ENCODE peak calls at places on chromosomes 1 and 21, in four cellular contexts. One of them, this sample, is unnamed.

GRCh38 chr21:30962013-30962412 is 76.3 kb downstream of the KRTAP19-8 start:
- DNase-seq in HL-60: no peak
- DNase-seq in K562: no peak
- DNase-seq in GM12878: no peak
- DNase-seq in this sample: no peak

GRCh38 chr1:29900727-29901126 is 664.4 kb downstream of the PTPRU start:
- DNase-seq in GM12878: no peak
- DNase-seq in HL-60: no peak
- DNase-seq in K562: no peak
- DNase-seq in this sample: no peak

GRCh38 chr1:99970713-99971255 is 988 bp downstream of the SLC35A3 start:
- DNase-seq in GM12878: no peak
- DNase-seq in K562: no peak
- DNase-seq in HL-60: no peak
- DNase-seq in this sample: no peak

GRCh38 chr1:117656202-117656641 is 50.4 kb downstream of the TENT5C start:
- DNase-seq in GM12878: peak
- DNase-seq in HL-60: no peak
- DNase-seq in K562: no peak
- DNase-seq in this sample: no peak

GRCh38 chr1:232435746-232436145 is 194.2 kb downstream of the SIPA1L2 start:
- DNase-seq in K562: no peak
- DNase-seq in HL-60: no peak
- DNase-seq in GM12878: no peak
- DNase-seq in this sample: no peak

GRCh38 chr1:17128361-17128760 is 9.1 kb upstream of the PADI2 start:
- DNase-seq in GM12878: no peak
- DNase-seq in HL-60: no peak
- DNase-seq in K562: no peak
- DNase-seq in this sample: no peak

GRCh38 chr1:25716320-25716719 is 83.7 kb upstream of the SELENON start:
- DNase-seq in GM12878: no peak
- DNase-seq in K562: no peak
- DNase-seq in HL-60: no peak
- DNase-seq in this sample: no peak

GRCh38 chr1:100309863-100310262 is 42.4 kb upstream of the CDC14A start:
- DNase-seq in GM12878: no peak
- DNase-seq in HL-60: no peak
- DNase-seq in K562: no peak
- DNase-seq in this sample: no peak

GRCh38 chr1:12202190-12202497 is 27.7 kb upstream of the VPS13D start:
- DNase-seq in K562: no peak
- DNase-seq in HL-60: no peak
- DNase-seq in GM12878: no peak
- DNase-seq in this sample: no peak

GRCh38 chr1:71804140-71804539 is 478.2 kb downstream of the NEGR1 start:
- DNase-seq in GM12878: no peak
- DNase-seq in K562: no peak
- DNase-seq in HL-60: no peak
- DNase-seq in this sample: no peak

GRCh38 chr1:52636701-52637695 is 4.0 kb downstream of the SHISAL2A start:
- DNase-seq in GM12878: peak
- DNase-seq in K562: no peak
- DNase-seq in HL-60: peak
- DNase-seq in this sample: peak

GRCh38 chr1:243343970-243344749 is 88.3 kb downstream of the SDCCAG8 start:
- DNase-seq in GM12878: peak
- DNase-seq in K562: peak
- DNase-seq in HL-60: peak
- DNase-seq in this sample: no peak

GRCh38 chr1:203769505-203770343 is 4.7 kb downstream of the LAX1 start:
- DNase-seq in HL-60: peak
- DNase-seq in GM12878: no peak
- DNase-seq in K562: no peak
- DNase-seq in this sample: no peak

GRCh38 chr1:173862769-173863223 is 5.0 kb downstream of the GAS5 start:
- DNase-seq in HL-60: peak
- DNase-seq in GM12878: no peak
- DNase-seq in K562: no peak
- DNase-seq in this sample: no peak

GRCh38 chr1:45954401-45954847 is 151.0 kb downstream of the MAST2 start:
- DNase-seq in K562: no peak
- DNase-seq in GM12878: no peak
- DNase-seq in HL-60: no peak
- DNase-seq in this sample: no peak

GRCh38 chr1:3733603-3734591 is 18.4 kb upstream of the CCDC27 start:
- DNase-seq in GM12878: no peak
- DNase-seq in HL-60: no peak
- DNase-seq in K562: no peak
- DNase-seq in this sample: no peak

GRCh38 chr1:54228638-54229079 is 28.7 kb downstream of the MRPL37 start:
- DNase-seq in HL-60: no peak
- DNase-seq in GM12878: no peak
- DNase-seq in K562: no peak
- DNase-seq in this sample: no peak

GRCh38 chr1:54227091-54227602 is 27.2 kb downstream of the MRPL37 start:
- DNase-seq in K562: no peak
- DNase-seq in GM12878: no peak
- DNase-seq in HL-60: peak
- DNase-seq in this sample: no peak

GRCh38 chr1:54230507-54231339 is 30.8 kb downstream of the MRPL37 start:
- DNase-seq in K562: no peak
- DNase-seq in GM12878: no peak
- DNase-seq in HL-60: no peak
- DNase-seq in this sample: no peak

GRCh38 chr1:54227836-54228435 is 28.0 kb downstream of the MRPL37 start:
- DNase-seq in HL-60: no peak
- DNase-seq in K562: no peak
- DNase-seq in GM12878: no peak
- DNase-seq in this sample: no peak

GRCh38 chr1:54229281-54229891 is 29.4 kb downstream of the MRPL37 start:
- DNase-seq in GM12878: no peak
- DNase-seq in HL-60: no peak
- DNase-seq in K562: no peak
- DNase-seq in this sample: no peak
- TF ChIP-seq SPI1 in GM12878: no peak
- TF ChIP-seq SPI1 in HL-60: no peak
- TF ChIP-seq SPI1 in K562: no peak
- TF ChIP-seq SPI1 in this sample: no peak

GRCh38 chr1:95061445-95062006 is 11.2 kb downstream of the ALG14 start:
- DNase-seq in HL-60: no peak
- DNase-seq in GM12878: no peak
- DNase-seq in K562: no peak
- DNase-seq in this sample: no peak
- TF ChIP-seq SPI1 in HL-60: no peak
- TF ChIP-seq SPI1 in GM12878: no peak
- TF ChIP-seq SPI1 in K562: no peak
- TF ChIP-seq SPI1 in this sample: no peak

DNA sequence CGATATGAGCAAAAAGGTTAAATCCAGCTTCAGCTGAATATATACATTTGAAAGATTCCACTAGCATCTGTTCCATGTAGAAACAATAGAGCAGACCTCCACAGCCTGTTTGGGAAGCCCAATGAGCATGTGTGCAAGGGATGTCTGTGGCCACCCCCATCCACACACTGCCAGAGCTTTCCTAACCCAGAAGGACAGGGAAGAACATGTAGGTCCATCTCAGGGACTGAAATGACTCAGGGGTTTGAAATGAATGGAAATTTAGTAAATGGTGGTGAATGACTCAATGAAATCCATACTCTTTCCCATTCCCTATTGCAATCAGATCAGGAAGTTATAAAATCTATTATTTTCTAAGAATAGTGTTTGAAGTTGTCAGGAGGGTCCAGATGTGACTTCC is 397.2 kb downstream of the DUSP10 start:
- DNase-seq in GM12878: no peak
- DNase-seq in K562: no peak
- DNase-seq in HL-60: no peak
- DNase-seq in this sample: no peak
- TF ChIP-seq SPI1 in GM12878: no peak
- TF ChIP-seq SPI1 in K562: no peak
- TF ChIP-seq SPI1 in HL-60: no peak
- TF ChIP-seq SPI1 in this sample: no peak

GRCh38 chr1:14320986-14321385 is 277.5 kb upstream of the KAZN start:
- DNase-seq in K562: no peak
- DNase-seq in GM12878: no peak
- DNase-seq in HL-60: no peak
- DNase-seq in this sample: no peak

GRCh38 chr1:14321413-14321812 is 277.1 kb upstream of the KAZN start:
- DNase-seq in HL-60: no peak
- DNase-seq in GM12878: no peak
- DNase-seq in K562: no peak
- DNase-seq in this sample: no peak

GRCh38 chr1:14318830-14319229 is 279.7 kb upstream of the KAZN start:
- DNase-seq in GM12878: no peak
- DNase-seq in HL-60: no peak
- DNase-seq in K562: no peak
- DNase-seq in this sample: no peak

GRCh38 chr1:14323665-14324630 is 274.5 kb upstream of the KAZN start:
- DNase-seq in HL-60: no peak
- DNase-seq in GM12878: no peak
- DNase-seq in K562: no peak
- DNase-seq in this sample: no peak

GRCh38 chr1:14320518-14320917 is 278.0 kb upstream of the KAZN start:
- DNase-seq in HL-60: no peak
- DNase-seq in GM12878: no peak
- DNase-seq in K562: no peak
- DNase-seq in this sample: no peak
- TF ChIP-seq SPI1 in HL-60: no peak
- TF ChIP-seq SPI1 in GM12878: no peak
- TF ChIP-seq SPI1 in K562: no peak
- TF ChIP-seq SPI1 in this sample: no peak

DNA sequence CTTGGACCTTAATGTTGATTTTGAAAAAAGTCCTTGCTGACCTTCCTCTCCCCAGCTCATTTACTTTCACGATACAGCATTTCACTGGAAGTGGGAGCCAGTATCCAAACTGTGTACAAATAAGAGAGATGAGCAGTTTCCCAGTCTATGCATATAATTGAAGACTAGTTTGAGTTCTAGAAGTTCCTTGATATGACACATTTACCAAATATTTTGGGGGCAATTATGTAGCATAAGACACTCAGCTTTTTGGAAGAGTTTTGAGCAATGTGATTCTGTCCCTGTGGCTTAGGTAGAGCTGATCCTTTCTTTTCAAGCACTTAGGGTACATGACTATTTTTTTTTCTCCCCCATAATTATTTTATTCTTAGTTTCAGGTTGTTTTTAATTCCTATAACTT is 26.4 kb downstream of the GIPC2 start:
- DNase-seq in GM12878: no peak
- DNase-seq in K562: no peak
- DNase-seq in HL-60: no peak
- DNase-seq in this sample: no peak
- TF ChIP-seq SPI1 in GM12878: no peak
- TF ChIP-seq SPI1 in K562: no peak
- TF ChIP-seq SPI1 in HL-60: no peak
- TF ChIP-seq SPI1 in this sample: no peak

GRCh38 chr1:169100208-169100882 is 6.1 kb upstream of the ATP1B1 start:
- DNase-seq in HL-60: no peak
- DNase-seq in GM12878: no peak
- DNase-seq in K562: no peak
- DNase-seq in this sample: no peak

GRCh38 chr1:169103002-169103401 is 3.5 kb upstream of the ATP1B1 start:
- DNase-seq in K562: no peak
- DNase-seq in GM12878: no peak
- DNase-seq in HL-60: no peak
- DNase-seq in this sample: no peak

GRCh38 chr1:169100883-169101214 is 5.6 kb upstream of the ATP1B1 start:
- DNase-seq in GM12878: no peak
- DNase-seq in K562: no peak
- DNase-seq in HL-60: no peak
- DNase-seq in this sample: no peak

GRCh38 chr1:169103443-169103842 is 3.0 kb upstream of the ATP1B1 start:
- DNase-seq in HL-60: no peak
- DNase-seq in GM12878: no peak
- DNase-seq in K562: no peak
- DNase-seq in this sample: no peak

DNA sequence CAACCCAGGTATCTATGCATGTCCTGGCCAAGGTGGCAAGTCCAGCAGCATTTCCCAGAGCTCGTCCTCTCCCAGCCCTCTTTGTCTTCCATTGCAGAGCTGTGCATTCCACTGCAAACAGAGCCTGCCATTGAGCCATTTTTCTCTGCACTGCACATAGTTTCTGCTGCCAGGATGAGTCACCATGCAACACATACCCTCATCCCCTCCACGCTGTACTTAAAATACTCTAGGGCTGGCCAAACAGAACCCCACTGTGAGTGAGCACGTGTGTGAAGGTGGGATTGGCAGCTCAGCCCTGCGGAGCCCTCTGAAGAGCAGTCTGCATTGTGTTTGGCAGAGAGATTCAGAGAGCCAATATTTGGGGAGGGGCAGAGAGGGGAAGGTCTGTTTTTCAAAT is 3.9 kb upstream of the ATP1B1 start:
- DNase-seq in GM12878: no peak
- DNase-seq in K562: no peak
- DNase-seq in HL-60: no peak
- DNase-seq in this sample: no peak
- TF ChIP-seq SPI1 in GM12878: no peak
- TF ChIP-seq SPI1 in K562: no peak
- TF ChIP-seq SPI1 in HL-60: no peak
- TF ChIP-seq SPI1 in this sample: no peak

DNA sequence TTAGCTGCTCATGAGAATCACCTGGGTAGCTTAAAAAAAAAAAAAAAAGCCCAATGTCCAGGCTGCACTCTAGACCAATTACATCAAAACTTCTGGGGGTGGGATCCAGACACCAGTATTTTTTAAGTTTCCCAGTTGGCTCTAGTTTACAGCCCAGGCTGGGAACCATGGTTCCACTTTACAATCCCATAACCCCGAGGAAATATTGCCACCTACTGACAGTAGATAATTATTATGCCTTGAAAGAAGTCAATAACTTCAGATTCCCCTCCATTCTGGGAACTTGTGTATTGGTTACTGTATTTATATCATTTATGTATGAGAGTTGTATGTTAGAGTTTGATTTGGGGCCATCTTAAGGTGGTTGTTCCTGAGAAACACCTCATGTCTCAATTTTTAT is 100.2 kb downstream of the SPATA46 start:
- DNase-seq in GM12878: no peak
- DNase-seq in HL-60: no peak
- DNase-seq in K562: no peak
- DNase-seq in this sample: no peak
- TF ChIP-seq SPI1 in GM12878: no peak
- TF ChIP-seq SPI1 in HL-60: no peak
- TF ChIP-seq SPI1 in K562: no peak
- TF ChIP-seq SPI1 in this sample: no peak

GRCh38 chr21:34120867-34121266 is 47.5 kb downstream of the MRPS6 start:
- DNase-seq in GM12878: no peak
- DNase-seq in K562: no peak
- DNase-seq in HL-60: no peak
- DNase-seq in this sample: no peak
- TF ChIP-seq SPI1 in GM12878: no peak
- TF ChIP-seq SPI1 in K562: no peak
- TF ChIP-seq SPI1 in HL-60: no peak
- TF ChIP-seq SPI1 in this sample: no peak

DNA sequence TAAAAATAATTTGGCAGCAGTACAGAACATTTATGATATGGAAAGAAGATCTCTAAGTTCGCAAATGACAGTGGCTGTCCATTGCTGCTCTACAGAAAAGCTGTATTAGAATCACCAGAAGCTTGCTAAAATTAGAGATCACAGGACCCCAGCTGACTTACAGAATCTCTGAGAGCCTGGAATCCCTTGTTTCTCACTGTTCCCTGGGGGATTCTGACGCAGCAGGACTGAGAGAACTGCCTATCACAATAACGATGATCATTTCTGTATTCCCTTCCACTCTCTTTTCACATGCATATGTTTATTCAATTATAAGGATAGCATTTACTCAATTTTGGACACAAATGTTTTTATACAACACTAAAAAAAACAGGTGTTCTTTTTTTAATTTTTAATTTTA is 241.9 kb downstream of the OMA1 start:
- DNase-seq in GM12878: no peak
- DNase-seq in HL-60: no peak
- DNase-seq in K562: no peak
- DNase-seq in this sample: no peak
- TF ChIP-seq SPI1 in GM12878: no peak
- TF ChIP-seq SPI1 in HL-60: no peak
- TF ChIP-seq SPI1 in K562: no peak
- TF ChIP-seq SPI1 in this sample: no peak